ENCODE peak calls at places on chromosomes 16 and 17, in ten cellular contexts. Z is nephron progenitor cell; N is NCI-H2081 treated with DMSO at 0.1 percent for 48 hours; C is tibial nerve; W is OCI-LY7; S is activated T-cell treated with anti-CD3 and anti-CD28 coated beads, Interleukin-2, amount 50 U/mL, for 24 hours; Q is HFFc6; G is stimulated activated CD4-positive, alpha-beta T cell treated with anti-CD3 and anti-CD28 coated beads, Interleukin-2, amount 100 ng/mL, for 24 hours; K is activated effector memory CD4-positive, alpha-beta T cell treated with anti-CD3 and anti-CD28 coated beads, Interleukin-2, amount 50 U/mL, for 16 hours; D is Right ventricle myocardium superior. Y is an unnamed sample.

GRCh38 chr16:27245276-27246231 is 23.0 kb downstream of the NSMCE1 start:
- DNase-seq in Z (no peak), N (no peak), C (no peak), W (no peak), S (peak), Q (peak), G (peak), K (peak), D (peak), Y (no peak)

GRCh38 chr16:67166035-67166882 is 1.7 kb downstream of the HSF4 start:
- DNase-seq in Z (no peak), N (no peak), C (no peak), W (no peak), S (no peak), Q (no peak), G (no peak), K (no peak), D (no peak), Y (no peak)

GRCh38 chr17:65154770-65155589 is 17.8 kb downstream of the RGS9 start:
- DNase-seq in Z (no peak), N (no peak), C (no peak), W (peak), S (no peak), Q (peak), G (no peak), K (no peak), D (no peak), Y (peak)

GRCh38 chr16:12557808-12558207 is 245.9 kb downstream of the CPPED1 start:
- DNase-seq in Z (no peak), N (no peak), C (no peak), W (peak), S (no peak), Q (no peak), G (no peak), K (no peak), D (no peak), Y (no peak)

GRCh38 chr17:80931421-80932265 is 60.0 kb upstream of the CHMP6 start:
- DNase-seq in Z (no peak), N (no peak), C (no peak), W (no peak), S (no peak), Q (peak), G (no peak), K (no peak), D (no peak), Y (no peak)

GRCh38 chr17:39099686-39100293 is 51.6 kb downstream of the PLXDC1 start:
- DNase-seq in Z (no peak), N (no peak), C (peak), W (no peak), S (no peak), Q (no peak), G (no peak), K (no peak), D (peak), Y (no peak)

GRCh38 chr16:11799017-11799381 is 1.9 kb upstream of the ZC3H7A start:
- DNase-seq in Z (no peak), N (no peak), C (no peak), W (no peak), S (no peak), Q (no peak), G (no peak), K (no peak), D (no peak), Y (no peak)

GRCh38 chr16:55490301-55490700 is 11.3 kb downstream of the MMP2 start:
- DNase-seq in Z (no peak), N (no peak), C (no peak), W (no peak), S (no peak), Q (no peak), G (no peak), K (no peak), D (no peak), Y (no peak)

GRCh38 chr16:54191592-54191991 is 95.0 kb downstream of the IRX3 start:
- DNase-seq in Z (no peak), N (no peak), C (no peak), W (no peak), S (no peak), Q (no peak), G (no peak), K (no peak), D (no peak), Y (no peak)

GRCh38 chr17:15502315-15503112 is 35.1 kb upstream of the CDRT4 start:
- DNase-seq in Z (peak), N (no peak), C (peak), W (peak), S (peak), Q (peak), G (peak), K (peak), D (peak), Y (peak)

GRCh38 chr16:80694950-80695471 is 109.4 kb downstream of the CDYL2 start:
- DNase-seq in Z (no peak), N (no peak), C (no peak), W (no peak), S (no peak), Q (no peak), G (no peak), K (no peak), D (no peak), Y (no peak)

GRCh38 chr16:30445149-30445407 is 596 bp downstream of the SEPHS2 start:
- DNase-seq in Z (no peak), N (no peak), C (no peak), W (no peak), S (no peak), Q (no peak), G (no peak), K (no peak), D (no peak), Y (no peak)

GRCh38 chr17:73414171-73414955 is 102.6 kb upstream of the CDC42EP4 start:
- DNase-seq in Z (no peak), N (no peak), C (no peak), W (no peak), S (no peak), Q (no peak), G (no peak), K (no peak), D (peak), Y (no peak)

GRCh38 chr16:1929105-1929504 is 10.9 kb upstream of the HS3ST6 start:
- DNase-seq in Z (no peak), N (no peak), C (no peak), W (peak), S (no peak), Q (no peak), G (no peak), K (no peak), D (no peak), Y (peak)

GRCh38 chr17:47987240-47987835 is 16.4 kb downstream of the CDK5RAP3 start:
- DNase-seq in Z (peak), N (peak), C (no peak), W (no peak), S (no peak), Q (no peak), G (no peak), K (no peak), D (no peak), Y (peak)

GRCh38 chr17:1563786-1564613 is 1.4 kb upstream of the PITPNA start:
- DNase-seq in Z (no peak), N (no peak), C (no peak), W (no peak), S (no peak), Q (no peak), G (no peak), K (no peak), D (no peak), Y (peak)

GRCh38 chr17:20214807-20215206 is 205.6 kb downstream of the SPECC1 start:
- DNase-seq in Z (no peak), N (no peak), C (no peak), W (no peak), S (no peak), Q (no peak), G (no peak), K (no peak), D (no peak), Y (no peak)

GRCh38 chr17:73203788-73204479 is 11.1 kb downstream of the COG1 start:
- DNase-seq in Z (no peak), N (no peak), C (no peak), W (no peak), S (no peak), Q (no peak), G (no peak), K (no peak), D (no peak), Y (peak)

GRCh38 chr16:74984194-74984669 is 691 bp downstream of the WDR59 start:
- DNase-seq in Z (no peak), N (no peak), C (no peak), W (peak), S (no peak), Q (peak), G (peak), K (peak), D (no peak), Y (peak)

GRCh38 chr17:36760425-36760824 is 159.0 kb downstream of the MRM1 start:
- DNase-seq in Z (no peak), N (no peak), C (no peak), W (no peak), S (no peak), Q (no peak), G (no peak), K (no peak), D (no peak), Y (no peak)

GRCh38 chr17:40310882-40311391 is 2.0 kb downstream of the RARA start:
- DNase-seq in Z (no peak), N (no peak), C (no peak), W (no peak), S (no peak), Q (no peak), G (no peak), K (no peak), D (no peak), Y (no peak)

GRCh38 chr17:65415991-65416390 is 145.5 kb downstream of the AXIN2 start:
- DNase-seq in Z (no peak), N (no peak), C (no peak), W (no peak), S (no peak), Q (no peak), G (no peak), K (no peak), D (no peak), Y (no peak)

GRCh38 chr17:60993497-60993896 is 315.8 kb downstream of the BCAS3 start:
- DNase-seq in Z (no peak), N (no peak), C (no peak), W (no peak), S (no peak), Q (no peak), G (no peak), K (no peak), D (no peak), Y (no peak)

GRCh38 chr16:70374213-70374612 is 27.5 kb downstream of the DDX19A start:
- DNase-seq in Z (no peak), N (no peak), C (no peak), W (no peak), S (no peak), Q (no peak), G (no peak), K (no peak), D (no peak), Y (no peak)

Y was measured in DMS53.